ENCODE peak calls at places on chromosome 22, in ten cellular contexts. M is EL, L is HL-60, I is left cardiac atrium, P is activated T-cell treated with anti-CD3 and anti-CD28 coated beads for 1 hour, A is GM12891, T is NB4, Q is AML-193, U is foreskin fibroblast, C is NCI-H510A treated with DMSO at 0.1 percent for 48 hours. W is an unnamed sample.
A peak's percentile ranks its signal among the peaks of the same experiment; 100 is the strongest.

GRCh38 chr22:39907605-39908097 is 6.8 kb downstream of the GRAP2 start:
- DNase-seq in M (no peak), A (no peak), P (no peak), C (no peak), T (no peak), U (no peak), L (no peak), I (no peak), Q (no peak), W (no peak)

GRCh38 chr22:28299760-28300159 is 379.9 kb downstream of the TTC28 start:
- DNase-seq in P (no peak), I (peak; percentile 28), U (no peak), M (no peak), C (no peak), L (no peak), T (no peak), A (no peak), Q (no peak), W (no peak)

GRCh38 chr22:43011079-43011478 is 3.9 kb downstream of the PACSIN2 start:
- DNase-seq in M (no peak), U (no peak), P (no peak), Q (no peak), C (no peak), L (no peak), A (no peak), I (no peak), T (no peak), W (no peak)

GRCh38 chr22:24954114-24954463 is 1.6 kb downstream of the KIAA1671 start:
- DNase-seq in M (no peak), I (no peak), C (no peak), Q (no peak), T (no peak), U (no peak), A (no peak), L (no peak), P (no peak), W (no peak)

GRCh38 chr22:44658371-44658953 is 43.5 kb upstream of the PRR5 start:
- DNase-seq in L (no peak), I (peak; percentile 72), M (peak; percentile 30), A (no peak), U (peak; percentile 65), Q (no peak), C (no peak), T (no peak), P (no peak), W (no peak)

GRCh38 chr22:19772673-19773469 is 12.3 kb downstream of the TBX1 start:
- DNase-seq in Q (no peak), I (peak; percentile 28), L (peak; percentile 46), C (no peak), T (peak; percentile 93), A (no peak), M (no peak), U (no peak), P (no peak), W (peak; percentile 37)

GRCh38 chr22:36194971-36195370 is 6.6 kb downstream of the APOL4 start:
- DNase-seq in M (peak; percentile 68), A (no peak), T (peak; percentile 75), L (peak; percentile 69), C (peak; percentile 10), I (peak; percentile 61), P (peak; percentile 9), U (peak; percentile 79), Q (peak; percentile 49), W (no peak)

GRCh38 chr22:49404576-49405199 is 423.0 kb downstream of the BRD1 start:
- DNase-seq in P (no peak), I (no peak), A (no peak), C (no peak), Q (no peak), U (no peak), L (no peak), T (peak; percentile 91), M (no peak), W (no peak)

GRCh38 chr22:36765131-36765942 is 10.6 kb downstream of the IFT27 start:
- DNase-seq in P (no peak), Q (no peak), I (no peak), A (no peak), L (no peak), T (no peak), M (no peak), C (no peak), U (no peak), W (peak; percentile 37)

GRCh38 chr22:25702571-25703167 is 39.3 kb upstream of the MYO18B start:
- DNase-seq in Q (no peak), C (no peak), T (no peak), A (no peak), L (no peak), U (no peak), M (no peak), I (no peak), P (no peak), W (no peak)

GRCh38 chr22:21697021-21697771 is 31.4 kb downstream of the PPIL2 start:
- DNase-seq in M (no peak), U (no peak), A (no peak), P (no peak), I (no peak), C (no peak), T (no peak), L (no peak), Q (no peak), W (no peak)

GRCh38 chr22:37065961-37066360 is 14.4 kb downstream of the KCTD17 start:
- DNase-seq in P (no peak), U (no peak), A (no peak), I (no peak), L (no peak), Q (no peak), T (no peak), C (no peak), M (no peak), W (no peak)

GRCh38 chr22:50274311-50274710 is 4.1 kb upstream of the MAPK11 start:
- DNase-seq in I (peak; percentile 61), T (peak; percentile 64), Q (peak; percentile 55), C (peak; percentile 27), U (peak; percentile 78), L (peak; percentile 66), A (no peak), M (peak; percentile 44), P (no peak), W (no peak)

GRCh38 chr22:23305922-23306374 is 125.6 kb downstream of the BCR start:
- DNase-seq in P (no peak), C (peak; percentile 55), U (peak; percentile 93), T (no peak), I (peak; percentile 91), L (no peak), Q (no peak), A (no peak), M (peak; percentile 65), W (peak; percentile 29)

GRCh38 chr22:27641049-27641790 is 160.3 kb downstream of the MN1 start:
- DNase-seq in M (no peak), P (no peak), A (no peak), T (no peak), C (no peak), U (peak; percentile 28), L (no peak), I (no peak), Q (no peak), W (no peak)

GRCh38 chr22:20810645-20811044 is 36.7 kb downstream of the SERPIND1 start:
- DNase-seq in P (no peak), C (no peak), U (no peak), Q (no peak), I (no peak), T (no peak), M (no peak), A (no peak), L (no peak), W (no peak)

GRCh38 chr22:24938741-24939341 is 7.7 kb downstream of the LHFPL7 start:
- DNase-seq in U (peak; percentile 52), T (peak; percentile 60), A (peak; percentile 51), I (no peak), M (peak; percentile 23), P (no peak), C (peak; percentile 78), Q (peak; percentile 53), L (peak; percentile 34), W (no peak)

GRCh38 chr22:23376256-23376655 is 195.9 kb downstream of the BCR start:
- DNase-seq in Q (no peak), L (peak; percentile 54), T (peak; percentile 61), P (no peak), U (peak; percentile 14), M (peak; percentile 31), A (peak; percentile 68), I (no peak), C (no peak), W (no peak)

GRCh38 chr22:27724706-27725105 is 76.8 kb downstream of the MN1 start:
- DNase-seq in L (no peak), Q (no peak), U (peak; percentile 66), C (no peak), P (no peak), T (no peak), A (no peak), I (peak; percentile 7), M (no peak), W (no peak)

GRCh38 chr22:47620391-47620790 is 857.9 kb downstream of the TBC1D22A start:
- DNase-seq in T (no peak), P (no peak), M (no peak), I (no peak), Q (no peak), C (no peak), A (no peak), U (no peak), L (no peak), W (no peak)

GRCh38 chr22:29555065-29555644 is 1.6 kb upstream of the THOC5 start:
- DNase-seq in L (no peak), P (no peak), I (no peak), M (no peak), A (no peak), C (no peak), U (peak; percentile 58), Q (no peak), T (no peak), W (no peak)

GRCh38 chr22:29580200-29580810 is 608 bp downstream of the NIPSNAP1 start:
- DNase-seq in L (no peak), C (peak; percentile 14), I (no peak), P (no peak), U (no peak), M (no peak), A (peak; percentile 30), T (peak; percentile 26), Q (no peak), W (no peak)

GRCh38 chr22:19818264-19819208 is 36.1 kb downstream of the GNB1L start:
- DNase-seq in T (no peak), U (no peak), M (no peak), A (peak; percentile 17), P (no peak), L (no peak), I (no peak), Q (no peak), C (no peak), W (no peak)

GRCh38 chr22:26669060-26669481 is 11.7 kb downstream of the MIAT start:
- DNase-seq in Q (peak; percentile 28), I (no peak), A (no peak), C (no peak), M (peak; percentile 67), P (no peak), T (peak; percentile 51), L (peak; percentile 71), U (peak; percentile 82), W (no peak)

GRCh38 chr22:48784701-48785503 is 1042.8 kb downstream of the BRD1 start:
- DNase-seq in A (no peak), L (no peak), Q (no peak), U (no peak), M (no peak), C (no peak), I (no peak), P (no peak), T (no peak), W (no peak)

GRCh38 chr22:30304495-30305244 is 15.4 kb upstream of the CASTOR1 start:
- DNase-seq in A (no peak), C (peak; percentile 27), Q (no peak), U (peak; percentile 53), L (peak; percentile 63), T (peak; percentile 24), I (peak; percentile 61), M (no peak), P (no peak), W (no peak)

GRCh38 chr22:17853066-17853465 is 78.8 kb upstream of the BID start:
- DNase-seq in P (no peak), T (no peak), C (no peak), L (no peak), M (no peak), U (no peak), A (no peak), Q (no peak), I (peak; percentile 55), W (no peak)

GRCh38 chr22:28002181-28002700 is 83.2 kb upstream of the PITPNB start:
- DNase-seq in C (no peak), I (no peak), L (no peak), M (no peak), Q (no peak), T (no peak), P (no peak), U (peak; percentile 58), A (no peak), W (no peak)